ENCODE peak calls at places on chromosomes 11 and 22, in five cellular contexts. E is IMR-90, Z is AG04450, B is breast epithelium, P is endodermal cell. W is an unnamed sample. For H3K27me3, the result is how much of the 10 kb centered on the place peaks cover.

GRCh38 chr11:119373917-119374631 is 7.4 kb downstream of the USP2 start:
- DNase-seq in E (peak), P (peak), B (peak), Z (peak), W (peak)

GRCh38 chr22:26544489-26544888 is 32.2 kb upstream of the TFIP11 start:
- DNase-seq in B (no peak), P (no peak), Z (no peak), E (no peak), W (no peak)

GRCh38 chr11:86608251-86608799 is 64.1 kb downstream of the ME3 start:
- DNase-seq in P (peak), E (peak), B (peak), Z (peak), W (peak)

GRCh38 chr11:127677813-127678212 is 677.2 kb upstream of the KIRREL3 start:
- DNase-seq in Z (no peak), P (no peak), B (no peak), E (no peak), W (no peak)

GRCh38 chr22:27331526-27332281 is 469.9 kb downstream of the MN1 start:
- DNase-seq in B (no peak), Z (no peak), E (peak), P (peak), W (peak)

GRCh38 chr11:117187007-117187406 is 8.5 kb downstream of the SIDT2 start:
- DNase-seq in Z (no peak), P (peak), B (peak), E (no peak), W (no peak)

GRCh38 chr11:19766810-19767209 is 54.2 kb downstream of the NAV2 start:
- DNase-seq in B (no peak), P (no peak), E (peak), Z (no peak), W (no peak)

GRCh38 chr11:44404736-44405395 is 94.9 kb upstream of the ALX4 start:
- DNase-seq in B (no peak), P (no peak), Z (no peak), E (no peak), W (no peak)

GRCh38 chr11:102244681-102245409 is 72.4 kb upstream of the BIRC3 start:
- DNase-seq in P (no peak), B (no peak), E (peak), Z (no peak), W (no peak)

GRCh38 chr11:119338318-119338890 is 2.3 kb downstream of the C1QTNF5 start:
- DNase-seq in P (peak), E (no peak), Z (no peak), B (no peak), W (peak)

GRCh38 chr11:36009469-36009868 is 65.6 kb downstream of the LDLRAD3 start:
- DNase-seq in B (no peak), P (no peak), Z (no peak), E (peak), W (no peak)

GRCh38 chr11:88206746-88207145 is 31.5 kb upstream of the RAB38 start:
- DNase-seq in P (no peak), Z (no peak), E (no peak), B (no peak), W (no peak)

GRCh38 chr11:74696932-74697687 is 34.1 kb downstream of the CHRDL2 start:
- DNase-seq in B (peak), E (peak), Z (peak), P (peak), W (no peak)

GRCh38 chr22:47275479-47276218 is 513.2 kb downstream of the TBC1D22A start:
- DNase-seq in E (no peak), B (no peak), P (no peak), Z (no peak), W (no peak)

GRCh38 chr22:17536269-17536668 is 27.0 kb upstream of the SLC25A18 start:
- DNase-seq in Z (no peak), E (no peak), P (no peak), B (no peak), W (no peak)

GRCh38 chr11:70437111-70437784 is 38.9 kb downstream of the CTTN start:
- DNase-seq in P (no peak), B (no peak), E (no peak), Z (no peak), W (no peak)

GRCh38 chr11:119416606-119417580 is 6.1 kb downstream of the THY1 start:
- DNase-seq in Z (no peak), P (peak), E (peak), B (no peak), W (no peak)

GRCh38 chr11:72430743-72431570 is 3.4 kb downstream of the CLPB start:
- DNase-seq in Z (peak), E (peak), P (peak), B (no peak), W (peak)

GRCh38 chr11:73579641-73580434 is 18.1 kb downstream of the FAM168A start:
- DNase-seq in E (peak), P (no peak), B (no peak), Z (no peak), W (no peak)

GRCh38 chr11:118790357-118791014 is 478 bp downstream of the DDX6 start:
- DNase-seq in E (peak), P (peak), Z (no peak), B (peak), W (peak)

GRCh38 chr22:48749555-48750227 is 1078.0 kb downstream of the BRD1 start:
- DNase-seq in E (no peak), Z (no peak), P (peak), B (no peak), W (no peak)

GRCh38 chr11:64092119-64092760 is 56.5 kb downstream of the FLRT1 start:
- DNase-seq in Z (no peak), P (no peak), B (no peak), E (no peak), W (no peak)

GRCh38 chr11:31817054-31817620 is 6.0 kb upstream of the PAX6 start:
- DNase-seq in B (no peak), Z (no peak), E (no peak), P (peak), W (no peak)

GRCh38 chr22:46752286-46752685 is 10.2 kb upstream of the TBC1D22A start:
- DNase-seq in E (no peak), P (no peak), Z (no peak), B (no peak), W (no peak)

GRCh38 chr11:657691-658126 is 20.6 kb downstream of the DRD4 start:
- DNase-seq in P (no peak), Z (no peak), B (no peak), E (no peak), W (no peak)
- H3K27me3 ChIP-seq in P (under half), Z (under half), B (under half), E (under half), W (under half)

GRCh38 chr22:50171319-50171964 is 911 bp downstream of the PANX2 start:
- DNase-seq in E (no peak), P (no peak), B (no peak), Z (no peak), W (no peak)

GRCh38 chr22:50169181-50169759 is 1.3 kb upstream of the PANX2 start:
- DNase-seq in E (no peak), Z (no peak), P (no peak), B (no peak), W (no peak)

GRCh38 chr22:50170453-50171318 is at the start of gene PANX2:
- DNase-seq in E (no peak), P (peak), B (no peak), Z (no peak), W (no peak)

GRCh38 chr22:50167689-50168489 is 2.6 kb upstream of the PANX2 start:
- DNase-seq in Z (no peak), P (no peak), B (no peak), E (no peak), W (no peak)

GRCh38 chr22:50169774-50170341 is 673 bp upstream of the PANX2 start:
- DNase-seq in B (no peak), Z (no peak), E (no peak), P (peak), W (no peak)
- H3K27me3 ChIP-seq in B (under half), Z (under half), E (under half), P (under half), W (under half)

GRCh38 chr11:2587132-2587930 is 112.5 kb downstream of the KCNQ1OT1 start:
- DNase-seq in E (no peak), B (peak), Z (no peak), P (no peak), W (peak)

GRCh38 chr11:2585566-2586090 is 114.2 kb downstream of the KCNQ1OT1 start:
- DNase-seq in B (no peak), P (no peak), E (no peak), Z (no peak), W (no peak)

GRCh38 chr11:2584812-2585565 is 114.8 kb downstream of the KCNQ1OT1 start:
- DNase-seq in E (no peak), B (no peak), P (peak), Z (no peak), W (no peak)

GRCh38 chr11:2586793-2587131 is 113.0 kb downstream of the KCNQ1OT1 start:
- DNase-seq in E (no peak), P (no peak), B (no peak), Z (no peak), W (peak)

GRCh38 chr11:2586091-2586792 is 113.6 kb downstream of the KCNQ1OT1 start:
- DNase-seq in P (peak), B (no peak), E (no peak), Z (no peak), W (no peak)
- H3K27me3 ChIP-seq in P (under half), B (under half), E (under half), Z (under half), W (under half)

DNA sequence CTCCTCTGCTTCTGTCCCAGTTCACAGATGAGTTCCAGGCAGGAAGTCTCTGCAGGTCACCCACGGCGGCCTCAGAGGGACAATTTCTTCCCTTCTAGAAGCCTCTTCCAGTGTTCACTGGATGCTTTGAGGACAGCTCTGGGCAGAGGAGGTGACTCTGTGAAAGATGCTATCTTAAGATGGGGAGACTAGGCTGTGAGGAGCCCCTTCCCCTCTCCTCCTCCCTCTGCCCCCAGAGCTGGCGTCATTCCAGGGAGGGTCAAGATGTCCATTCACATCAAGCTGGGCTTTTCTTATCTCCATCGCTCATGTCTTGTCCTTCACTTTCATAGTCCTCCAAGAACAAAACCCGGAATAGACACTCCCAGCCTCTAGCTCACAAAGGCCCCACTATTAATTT is 3.3 kb downstream of the APLNR start:
- DNase-seq in Z (no peak), E (no peak), B (no peak), P (peak), W (no peak)
- H3K27me3 ChIP-seq in Z (under half), E (half or more), B (under half), P (under half), W (under half)

GRCh38 chr11:6083129-6083528 is 24.4 kb upstream of the OR56B4 start:
- DNase-seq in P (no peak), Z (no peak), B (no peak), E (no peak), W (no peak)
- H3K27me3 ChIP-seq in P (under half), Z (under half), B (under half), E (under half), W (under half)